ENCODE peak calls at places on chromosome 11, in four cellular contexts. O, M, P and T are unnamed samples.

GRCh38 chr11:8040921-8041285 is 40.1 kb upstream of the TUB start:
- DNase-seq in O (no peak), M (no peak), P (no peak), T (no peak)

GRCh38 chr11:287821-288327 is 1.1 kb upstream of the PGGHG start:
- DNase-seq in O (peak; percentile 59), M (peak; percentile 39), P (no peak), T (no peak)

GRCh38 chr11:5663511-5663910 is 21.4 kb downstream of the TRIM5 start:
- DNase-seq in O (no peak), M (no peak), P (no peak), T (no peak)

GRCh38 chr11:28547395-28547794 is 439.2 kb downstream of the METTL15 start:
- DNase-seq in O (no peak), M (no peak), P (no peak), T (no peak)

GRCh38 chr11:112650568-112650967 is 310.7 kb upstream of the NCAM1 start:
- DNase-seq in O (no peak), M (no peak), P (no peak), T (no peak)

GRCh38 chr11:70454197-70454767 is 56.0 kb downstream of the CTTN start:
- DNase-seq in O (no peak), M (no peak), P (peak; percentile 61), T (no peak)

GRCh38 chr11:11567862-11568650 is 53.7 kb downstream of the GALNT18 start:
- DNase-seq in O (no peak), M (no peak), P (peak; percentile 25), T (no peak)

GRCh38 chr11:124801636-124802312 is 1.6 kb upstream of the MSANTD2 start:
- DNase-seq in O (no peak), M (no peak), P (no peak), T (no peak)

GRCh38 chr11:125881291-125881690 is 6.2 kb upstream of the HYLS1 start:
- DNase-seq in O (no peak), M (no peak), P (no peak), T (no peak)

GRCh38 chr11:42593426-42593825 is 718.4 kb upstream of the API5 start:
- DNase-seq in O (no peak), M (no peak), P (no peak), T (no peak)

GRCh38 chr11:17782145-17782544 is 47.6 kb downstream of the KCNC1 start:
- DNase-seq in O (no peak), M (no peak), P (no peak), T (no peak)

GRCh38 chr11:109046284-109046992 is 375.6 kb upstream of the C11orf87 start:
- DNase-seq in O (no peak), M (no peak), P (no peak), T (no peak)

GRCh38 chr11:59206635-59207034 is 6.1 kb downstream of the MPEG1 start:
- DNase-seq in O (peak; percentile 53), M (no peak), P (no peak), T (no peak)

GRCh38 chr11:23932485-23932898 is 564.4 kb upstream of the LUZP2 start:
- DNase-seq in O (no peak), M (no peak), P (no peak), T (no peak)

GRCh38 chr11:115739121-115739520 is 234.9 kb upstream of the CADM1 start:
- DNase-seq in O (no peak), M (no peak), P (no peak), T (no peak)

GRCh38 chr11:27485930-27486773 is 13.6 kb upstream of the LGR4 start:
- DNase-seq in O (peak; percentile 75), M (no peak), P (no peak), T (no peak)

GRCh38 chr11:77501748-77502147 is 27.9 kb upstream of the PAK1 start:
- DNase-seq in O (no peak), M (no peak), P (no peak), T (peak; percentile 45)

GRCh38 chr11:47241740-47242400 is 6.7 kb downstream of the ACP2 start:
- DNase-seq in O (no peak), M (no peak), P (no peak), T (no peak)

GRCh38 chr11:100942016-100942415 is 187.6 kb downstream of the PGR start:
- DNase-seq in O (peak; percentile 27), M (no peak), P (no peak), T (no peak)

GRCh38 chr11:127383026-127383425 is 382.5 kb upstream of the KIRREL3 start:
- DNase-seq in O (no peak), M (no peak), P (no peak), T (no peak)

GRCh38 chr11:67287355-67288197 is 1.5 kb upstream of the ANKRD13D start:
- DNase-seq in O (no peak), M (no peak), P (no peak), T (peak; percentile 70)

GRCh38 chr11:17716807-17717206 is 2.6 kb upstream of the MYOD1 start:
- DNase-seq in O (peak; percentile 9), M (no peak), P (no peak), T (no peak)

GRCh38 chr11:134118016-134118415 is 49.1 kb downstream of the JAM3 start:
- DNase-seq in O (no peak), M (no peak), P (no peak), T (no peak)

GRCh38 chr11:16001899-16002426 is 354.4 kb downstream of the SOX6 start:
- DNase-seq in O (no peak), M (no peak), P (no peak), T (no peak)

GRCh38 chr11:7347611-7348431 is 96.1 kb downstream of the SYT9 start:
- DNase-seq in O (no peak), M (no peak), P (no peak), T (no peak)

GRCh38 chr11:67411785-67412152 is 3.7 kb upstream of the CARNS1 start:
- DNase-seq in O (peak; percentile 51), M (no peak), P (no peak), T (no peak)

GRCh38 chr11:128342511-128343133 is 244.7 kb downstream of the ETS1 start:
- DNase-seq in O (no peak), M (peak; percentile 32), P (peak; percentile 39), T (no peak)

GRCh38 chr11:62535802-62536201 is 10.8 kb downstream of the AHNAK start:
- DNase-seq in O (no peak), M (no peak), P (no peak), T (no peak)

GRCh38 chr11:106208795-106209194 is 131.3 kb downstream of the AASDHPPT start:
- DNase-seq in O (no peak), M (no peak), P (no peak), T (no peak)

GRCh38 chr11:119148855-119149370 is at the start of gene ABCG4:
- DNase-seq in O (no peak), M (no peak), P (no peak), T (no peak)

GRCh38 chr11:12728417-12728816 is 54.2 kb downstream of the TEAD1 start:
- DNase-seq in O (no peak), M (no peak), P (no peak), T (no peak)

DNA sequence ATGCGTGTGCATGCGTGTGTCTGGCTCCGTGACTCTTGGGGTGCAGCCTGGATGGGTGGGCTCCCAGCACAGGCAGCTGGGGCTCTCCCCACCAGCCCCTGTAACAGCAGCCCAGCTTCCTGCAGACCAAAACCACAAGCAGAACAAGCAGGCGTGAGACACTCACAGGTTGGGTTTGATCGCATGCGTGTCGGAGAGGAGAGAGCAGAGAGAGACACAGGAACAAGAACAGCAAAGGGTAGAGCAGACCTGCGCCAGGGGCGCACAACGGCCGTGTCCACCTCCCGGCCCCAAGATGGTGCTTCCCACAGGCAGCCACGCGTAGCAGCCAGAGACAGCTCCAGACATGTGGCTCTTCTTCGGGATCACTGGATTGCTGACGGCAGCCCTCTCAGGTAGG is at the start of gene CD6:
- DNase-seq in O (no peak), M (no peak), P (no peak), T (peak; percentile 23)
- TF ChIP-seq SPI1 in O (no peak), M (no peak), P (no peak), T (no peak)

DNA sequence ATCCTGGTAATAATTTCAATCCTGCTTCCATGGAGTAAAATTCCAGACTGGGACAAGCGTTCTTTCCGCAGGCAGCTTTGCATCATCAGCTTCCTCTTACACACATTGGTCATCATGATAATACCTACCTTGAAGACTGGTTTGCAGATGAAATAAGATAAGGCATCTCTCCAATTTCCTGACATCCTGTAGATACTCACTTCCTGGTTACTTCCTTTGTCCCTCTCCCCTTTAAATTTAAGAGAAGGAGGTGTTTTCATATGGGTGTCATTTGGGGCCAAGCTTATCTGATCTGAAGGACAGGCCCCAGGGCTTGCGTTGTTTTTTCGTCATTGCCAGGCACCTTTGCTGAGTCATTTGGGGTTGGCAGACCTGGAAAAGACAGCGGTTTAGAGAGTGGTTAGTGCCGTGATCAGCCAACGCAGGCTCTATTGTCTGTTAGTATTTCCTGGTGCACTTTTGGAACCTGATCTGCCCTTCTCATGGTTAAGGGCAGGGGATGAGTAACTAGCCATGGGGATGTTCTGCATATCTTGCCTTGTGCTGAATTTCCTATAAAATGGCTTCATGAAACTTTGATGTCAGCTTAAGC is 24.1 kb downstream of the GRAMD1B start:
- DNase-seq in O (no peak), M (no peak), P (no peak), T (peak; percentile 72)
- TF ChIP-seq SPI1 in O (no peak), M (no peak), P (no peak), T (no peak)

GRCh38 chr11:110339456-110339855 is 43.0 kb upstream of the RDX start:
- DNase-seq in O (no peak), M (no peak), P (no peak), T (no peak)
- TF ChIP-seq SPI1 in O (no peak), M (no peak), P (peak; percentile 3), T (no peak)

GRCh38 chr11:117080370-117080769 is 17.9 kb downstream of the SIK3 start:
- DNase-seq in O (no peak), M (no peak), P (no peak), T (no peak)

GRCh38 chr11:117084992-117085391 is 13.2 kb downstream of the SIK3 start:
- DNase-seq in O (no peak), M (no peak), P (no peak), T (no peak)

GRCh38 chr11:117081908-117082307 is 16.3 kb downstream of the SIK3 start:
- DNase-seq in O (no peak), M (no peak), P (no peak), T (no peak)

GRCh38 chr11:117087446-117087845 is 10.8 kb downstream of the SIK3 start:
- DNase-seq in O (peak; percentile 74), M (no peak), P (no peak), T (no peak)

GRCh38 chr11:117083011-117083940 is 15.0 kb downstream of the SIK3 start:
- DNase-seq in O (no peak), M (no peak), P (no peak), T (no peak)
- TF ChIP-seq SPI1 in O (no peak), M (no peak), P (no peak), T (no peak)

DNA sequence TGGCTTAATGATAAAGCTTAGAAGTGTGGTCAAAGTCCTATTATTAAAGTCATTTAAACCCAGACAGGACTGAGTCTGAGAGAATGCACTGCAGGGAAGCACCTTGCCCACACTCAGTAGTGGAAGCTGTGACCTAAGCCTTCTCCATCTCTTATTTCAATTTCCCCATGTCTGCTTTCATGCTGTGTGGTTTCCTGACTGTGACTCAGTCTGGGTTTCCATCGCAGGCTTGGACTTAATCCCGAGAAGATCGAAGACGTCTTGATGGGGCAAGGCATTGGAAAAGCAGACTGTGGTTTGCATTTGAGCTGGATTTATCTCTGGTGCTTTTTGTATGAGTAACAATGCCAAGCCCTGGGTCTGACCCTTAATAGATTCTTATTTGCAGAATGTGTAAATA is 238.9 kb downstream of the NTM start:
- DNase-seq in O (no peak), M (no peak), P (no peak), T (no peak)
- TF ChIP-seq SPI1 in O (no peak), M (no peak), P (no peak), T (no peak)

GRCh38 chr11:19827399-19828135 is 114.9 kb downstream of the NAV2 start:
- DNase-seq in O (peak; percentile 6), M (no peak), P (no peak), T (no peak)
- TF ChIP-seq SPI1 in O (no peak), M (no peak), P (no peak), T (no peak)